ENCODE peak calls at places on chromosomes 3 and 15, in five cellular contexts. I is HCT116; E is dorsolateral prefrontal cortex; J is left ventricle myocardium inferior; S is CD8-positive, alpha-beta T cell. W is an unnamed sample.
A peak's percentile ranks its signal among the peaks of the same experiment; 100 is the strongest.

GRCh38 chr15:70781236-70781635 is 17.9 kb upstream of the UACA start:
- DNase-seq in I (no peak), E (no peak), J (no peak), S (no peak), W (no peak)

GRCh38 chr3:129603561-129603942 is 2.9 kb downstream of the PLXND1 start:
- DNase-seq in I (no peak), E (no peak), J (no peak), S (no peak), W (no peak)

GRCh38 chr3:168989396-168989795 is 674.1 kb downstream of the MECOM start:
- DNase-seq in I (no peak), E (no peak), J (no peak), S (no peak), W (peak; percentile 87)

GRCh38 chr3:195401959-195402358 is 40.9 kb downstream of the ACAP2 start:
- DNase-seq in I (no peak), E (no peak), J (no peak), S (no peak), W (no peak)

GRCh38 chr15:43134157-43134637 is 811 bp downstream of the TMEM62 start:
- DNase-seq in I (no peak), E (no peak), J (no peak), S (peak; percentile 22), W (no peak)

GRCh38 chr15:85312486-85312885 is 67.9 kb upstream of the AKAP13 start:
- DNase-seq in I (no peak), E (no peak), J (no peak), S (no peak), W (no peak)

GRCh38 chr3:40780341-40780800 is 255.6 kb downstream of the ZNF621 start:
- DNase-seq in I (no peak), E (peak; percentile 86), J (peak; percentile 77), S (no peak), W (peak; percentile 94)

GRCh38 chr3:152508705-152509104 is 240.0 kb downstream of the MBNL1 start:
- DNase-seq in I (peak; percentile 33), E (no peak), J (no peak), S (no peak), W (no peak)

GRCh38 chr3:63900459-63900858 is 11.7 kb downstream of the SCAANT1 start:
- DNase-seq in I (no peak), E (no peak), J (no peak), S (no peak), W (no peak)

GRCh38 chr3:52834871-52835501 is at the start of gene MUSTN1:
- DNase-seq in I (no peak), E (no peak), J (peak; percentile 28), S (no peak), W (peak; percentile 26)

GRCh38 chr3:9028134-9028533 is 64.9 kb upstream of the RAD18 start:
- DNase-seq in I (no peak), E (peak; percentile 85), J (peak; percentile 95), S (no peak), W (peak; percentile 86)

GRCh38 chr15:70447927-70448698 is 315.2 kb downstream of the UACA start:
- DNase-seq in I (no peak), E (no peak), J (peak; percentile 26), S (peak; percentile 70), W (no peak)

GRCh38 chr15:39247574-39247973 is 333.3 kb upstream of the THBS1 start:
- DNase-seq in I (no peak), E (no peak), J (no peak), S (no peak), W (no peak)

GRCh38 chr3:151403246-151403645 is 18.7 kb upstream of the P2RY12 start:
- DNase-seq in I (no peak), E (no peak), J (no peak), S (no peak), W (no peak)

GRCh38 chr15:67852433-67852832 is 12.6 kb upstream of the RNU6-1 start:
- DNase-seq in I (no peak), E (no peak), J (no peak), S (no peak), W (no peak)

GRCh38 chr3:179513867-179514266 is 48.9 kb upstream of the ACTL6A start:
- DNase-seq in I (no peak), E (no peak), J (no peak), S (no peak), W (no peak)

GRCh38 chr15:53520867-53521525 is 238.5 kb downstream of the WDR72 start:
- DNase-seq in I (no peak), E (no peak), J (no peak), S (no peak), W (no peak)

GRCh38 chr3:14565791-14566588 is 25.8 kb upstream of the GRIP2 start:
- DNase-seq in I (no peak), E (no peak), J (no peak), S (no peak), W (no peak)

GRCh38 chr15:89486726-89487050 is 9.7 kb downstream of the RHCG start:
- DNase-seq in I (no peak), E (peak; percentile 60), J (no peak), S (peak; percentile 46), W (no peak)

GRCh38 chr3:152177757-152178156 is 91.0 kb upstream of the MBNL1 start:
- DNase-seq in I (no peak), E (no peak), J (no peak), S (no peak), W (no peak)

GRCh38 chr15:66041276-66041675 is 172.0 kb downstream of the RAB11A start:
- DNase-seq in I (no peak), E (no peak), J (no peak), S (no peak), W (no peak)

GRCh38 chr3:194998948-194999347 is 272.0 kb downstream of the XXYLT1 start:
- DNase-seq in I (no peak), E (no peak), J (no peak), S (no peak), W (no peak)

GRCh38 chr15:89141885-89142284 is 53.6 kb downstream of the ABHD2 start:
- DNase-seq in I (no peak), E (no peak), J (no peak), S (no peak), W (no peak)

GRCh38 chr15:78418239-78418638 is 19.8 kb upstream of the IREB2 start:
- DNase-seq in I (no peak), E (no peak), J (no peak), S (no peak), W (no peak)

GRCh38 chr15:78414608-78415250 is 23.3 kb upstream of the IREB2 start:
- DNase-seq in I (no peak), E (no peak), J (no peak), S (no peak), W (no peak)

GRCh38 chr15:78418681-78419080 is 19.3 kb upstream of the IREB2 start:
- DNase-seq in I (no peak), E (no peak), J (no peak), S (no peak), W (no peak)

GRCh38 chr15:78419331-78419730 is 18.7 kb upstream of the IREB2 start:
- DNase-seq in I (no peak), E (no peak), J (no peak), S (no peak), W (no peak)

DNA sequence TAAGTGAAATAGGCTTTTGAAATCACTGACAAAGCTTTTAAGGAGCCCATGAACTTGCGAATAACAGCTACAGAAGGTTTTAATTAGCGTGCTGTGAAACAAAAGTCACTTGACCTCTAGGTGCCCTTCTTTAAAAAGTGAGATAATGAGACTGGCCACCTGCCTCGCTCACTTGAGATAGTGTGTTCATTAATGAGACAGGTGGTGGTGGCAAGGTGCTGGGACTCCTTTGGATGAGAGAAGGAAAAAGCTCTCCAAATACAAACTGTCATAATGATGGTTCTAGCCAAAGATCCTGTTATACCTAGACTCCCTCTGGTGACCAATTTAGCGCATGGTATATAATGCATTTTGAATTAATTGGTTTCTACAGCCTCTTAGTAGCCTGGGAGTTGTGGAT is 22.7 kb upstream of the IREB2 start:
- DNase-seq in I (peak; percentile 28), E (no peak), J (no peak), S (no peak), W (no peak)
- TF ChIP-seq CTCF in I (peak; percentile 46), E (peak; percentile 50), J (peak; percentile 35), S (no peak), W (no peak)

DNA sequence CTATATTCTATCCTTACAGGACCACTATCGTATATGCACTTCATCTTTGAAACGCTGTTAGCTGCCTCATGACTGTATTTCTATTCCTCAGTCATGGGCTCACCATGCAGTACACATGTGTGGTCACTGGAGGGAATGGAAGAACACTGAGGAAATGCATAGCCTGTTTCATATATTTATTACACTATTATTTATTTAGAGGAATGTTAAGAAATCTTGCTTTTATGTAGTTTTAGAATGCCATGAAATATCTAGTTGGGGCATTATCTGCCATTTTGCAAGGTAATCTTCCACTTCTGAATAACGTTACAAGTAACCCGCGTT is 155.7 kb downstream of the IGF1R start:
- DNase-seq in I (no peak), E (no peak), J (no peak), S (no peak), W (no peak)
- TF ChIP-seq CTCF in I (no peak), E (peak; percentile 26), J (peak; percentile 25), S (no peak), W (no peak)

DNA sequence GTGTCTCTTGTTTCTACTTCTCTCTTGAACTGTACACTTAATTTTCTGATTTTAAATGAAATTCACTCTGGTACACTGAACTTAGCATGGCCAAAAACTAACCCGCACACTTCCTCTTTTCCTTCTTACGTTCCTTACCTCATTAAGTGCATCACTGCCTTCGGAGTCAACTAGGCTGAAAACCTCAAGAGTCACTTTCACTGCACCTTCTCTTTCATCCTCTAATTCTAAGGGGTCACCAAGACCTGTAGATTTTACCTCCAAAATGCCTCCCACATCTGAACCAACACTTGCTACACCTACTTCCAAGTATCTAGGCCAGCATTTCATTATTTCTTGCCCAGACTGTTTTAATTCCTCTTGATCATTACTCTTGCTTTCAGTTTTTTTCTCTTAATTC is 6.6 kb downstream of the CBLB start:
- DNase-seq in I (no peak), E (no peak), J (no peak), S (no peak), W (no peak)
- TF ChIP-seq CTCF in I (no peak), E (no peak), J (no peak), S (no peak), W (no peak)

GRCh38 chr3:170080605-170081004 is 42.8 kb downstream of the GPR160 start:
- DNase-seq in I (no peak), E (no peak), J (no peak), S (no peak), W (no peak)

GRCh38 chr3:170077406-170077805 is 39.6 kb downstream of the GPR160 start:
- DNase-seq in I (no peak), E (no peak), J (no peak), S (no peak), W (no peak)

GRCh38 chr3:170076715-170077238 is 39.0 kb downstream of the GPR160 start:
- DNase-seq in I (no peak), E (no peak), J (no peak), S (no peak), W (no peak)

GRCh38 chr3:170079466-170080165 is 41.8 kb downstream of the GPR160 start:
- DNase-seq in I (no peak), E (no peak), J (no peak), S (no peak), W (no peak)

DNA sequence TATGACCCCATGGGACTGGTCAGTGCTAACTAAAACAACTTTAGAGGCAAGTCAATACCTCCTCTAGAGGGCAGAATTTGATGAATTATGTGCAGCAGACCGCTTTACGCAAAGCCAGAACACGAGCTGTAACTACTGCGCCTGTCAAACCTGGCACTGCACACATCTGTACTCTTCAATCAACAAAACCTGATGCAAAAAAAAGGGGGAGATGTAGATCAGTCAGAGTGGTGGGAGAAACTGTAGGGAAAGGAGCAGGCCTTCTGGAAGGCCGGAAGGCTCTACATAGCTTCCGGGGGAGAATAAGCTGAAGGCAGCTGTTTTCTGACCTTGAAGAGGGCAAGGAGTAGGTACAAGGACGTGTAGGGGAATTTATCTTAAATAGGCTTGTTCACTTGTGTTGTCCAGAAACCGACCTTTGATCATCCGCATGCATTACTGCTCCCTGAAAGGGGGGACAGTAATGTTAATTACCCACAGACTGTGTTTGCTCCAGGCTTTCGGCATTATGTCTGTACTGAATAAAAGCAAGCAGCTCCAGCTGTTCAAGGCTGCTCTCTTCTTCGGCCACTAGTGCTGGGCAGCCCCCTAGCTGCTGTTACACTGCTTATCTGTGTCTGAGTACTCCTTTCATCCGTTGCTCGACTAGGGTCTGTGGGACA is 41.0 kb downstream of the GPR160 start:
- DNase-seq in I (peak; percentile 2), E (no peak), J (no peak), S (no peak), W (no peak)
- TF ChIP-seq CTCF in I (peak; percentile 52), E (no peak), J (no peak), S (no peak), W (no peak)

W was measured in breast epithelium.